ENCODE peak calls at places on chromosomes 4 and X, in six cellular contexts. V, E, R, W, L and Z are unnamed samples.

GRCh38 chr4:165331823-165332222 is 4.4 kb downstream of the MSMO1 start:
- DNase-seq in R (no peak), L (no peak), V (no peak), W (no peak), E (no peak), Z (no peak)

GRCh38 chrX:102765794-102766193 is 45.3 kb downstream of the GPRASP3 start:
- DNase-seq in R (peak; percentile 80), V (no peak), L (peak; percentile 7), W (no peak), E (no peak), Z (no peak)

GRCh38 chr4:53015681-53016080 is 153.6 kb downstream of the RASL11B start:
- DNase-seq in V (peak; percentile 37), R (peak; percentile 74), L (peak; percentile 90), W (no peak), E (peak; percentile 58), Z (no peak)

GRCh38 chr4:137545461-137545861 is 13.2 kb upstream of the PCDH18 start:
- DNase-seq in W (no peak), L (peak; percentile 94), V (no peak), E (no peak), R (peak; percentile 97), Z (no peak)

GRCh38 chrX:24204958-24205357 is 55.4 kb downstream of the ZFX start:
- DNase-seq in L (no peak), V (peak; percentile 9), R (no peak), E (no peak), W (no peak), Z (no peak)

GRCh38 chr4:1251773-1252066 is 2.8 kb upstream of the CTBP1 start:
- DNase-seq in R (no peak), L (no peak), W (no peak), V (no peak), E (no peak), Z (no peak)

GRCh38 chr4:124753941-124754581 is 41.5 kb upstream of the ANKRD50 start:
- DNase-seq in E (no peak), V (no peak), W (no peak), R (no peak), L (no peak), Z (no peak)

GRCh38 chr4:22045051-22045450 is 96.5 kb upstream of the KCNIP4 start:
- DNase-seq in V (no peak), W (no peak), E (no peak), R (no peak), L (no peak), Z (no peak)

GRCh38 chr4:54872246-54872645 is 214.5 kb downstream of the KIT start:
- DNase-seq in E (no peak), V (no peak), L (peak; percentile 3), W (no peak), R (peak; percentile 75), Z (no peak)

GRCh38 chr4:163493643-163494359 is 689 bp upstream of the TMA16 start:
- DNase-seq in R (no peak), E (no peak), L (no peak), W (no peak), V (peak; percentile 61), Z (peak; percentile 52)

GRCh38 chrX:265502-265901 is 15.7 kb upstream of the PLCXD1 start:
- DNase-seq in W (no peak), R (no peak), L (no peak), E (no peak), V (no peak), Z (no peak)

GRCh38 chr4:133866328-133866699 is 335.3 kb downstream of the PABPC4L start:
- DNase-seq in W (no peak), E (no peak), V (no peak), L (peak; percentile 43), R (no peak), Z (no peak)

GRCh38 chrX:56766554-56767412 is 37.7 kb downstream of the NBDY start:
- DNase-seq in V (peak; percentile 42), L (peak; percentile 48), R (peak; percentile 57), E (no peak), W (no peak), Z (peak; percentile 10)

GRCh38 chr4:26120098-26120795 is 200.6 kb upstream of the RBPJ start:
- DNase-seq in E (no peak), L (peak; percentile 47), W (no peak), R (peak; percentile 22), V (no peak), Z (no peak)

GRCh38 chr4:6878451-6879059 is 31.1 kb upstream of the TBC1D14 start:
- DNase-seq in W (no peak), L (no peak), R (no peak), V (no peak), E (no peak), Z (no peak)

GRCh38 chr4:118772149-118773081 is 63.5 kb downstream of the SEC24D start:
- DNase-seq in E (no peak), V (peak; percentile 45), W (no peak), L (peak; percentile 84), R (peak; percentile 62), Z (peak; percentile 33)

GRCh38 chr4:54840992-54841768 is 183.4 kb downstream of the KIT start:
- DNase-seq in R (peak; percentile 70), L (peak; percentile 26), E (no peak), W (no peak), V (peak; percentile 3), Z (no peak)

GRCh38 chrX:153643431-153644351 is 3.3 kb upstream of the DUSP9 start:
- DNase-seq in E (peak; percentile 32), W (no peak), L (no peak), V (peak; percentile 45), R (no peak), Z (peak; percentile 66)
- TF ChIP-seq CTCF in E (no peak), W (no peak), L (no peak), V (peak; percentile 17), R (no peak), Z (no peak)

DNA sequence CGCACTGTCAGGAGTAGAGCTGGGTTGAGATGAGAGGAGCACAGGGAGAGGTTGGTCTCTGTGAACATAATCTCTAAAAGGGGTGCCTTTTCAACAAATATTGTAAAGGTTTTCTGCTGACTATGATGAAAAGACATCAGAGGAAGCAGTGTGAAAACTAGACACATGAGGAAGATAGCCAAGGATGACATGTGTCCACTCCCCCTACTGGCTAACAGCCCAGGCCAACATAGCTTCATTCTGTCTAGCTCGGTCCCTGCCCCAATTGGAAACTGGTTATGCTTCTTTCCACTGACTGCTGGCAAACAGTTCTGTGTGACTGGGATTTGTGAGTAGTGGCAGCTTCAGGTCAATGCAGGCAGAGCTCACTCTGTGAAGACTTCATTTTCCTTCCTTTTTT is 115.4 kb upstream of the ESX1 start:
- DNase-seq in E (no peak), L (peak; percentile 37), R (peak; percentile 0), V (no peak), W (no peak), Z (no peak)
- TF ChIP-seq CTCF in E (no peak), L (peak; percentile 35), R (no peak), V (no peak), W (no peak), Z (no peak)

DNA sequence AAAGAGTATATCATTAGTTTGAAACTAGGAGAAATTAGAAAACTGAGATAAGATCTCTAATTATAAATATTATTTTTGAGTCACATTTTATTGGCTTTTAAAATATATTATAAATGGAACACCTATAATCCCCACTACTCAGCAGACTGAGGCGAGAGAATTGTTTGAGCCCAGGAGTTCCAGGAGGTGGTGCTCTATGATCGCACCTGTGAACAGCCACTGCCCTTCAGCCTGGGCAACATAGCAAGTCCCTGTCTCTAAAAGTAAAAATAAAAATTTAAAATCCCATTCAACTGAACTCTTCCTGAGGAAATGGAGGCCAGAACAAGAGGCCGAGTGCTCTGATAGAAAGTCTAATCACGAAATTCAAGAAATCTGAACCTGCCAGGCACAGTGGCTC is 6.3 kb upstream of the C4orf36 start:
- DNase-seq in L (peak; percentile 62), E (no peak), W (no peak), V (no peak), R (no peak), Z (no peak)
- TF ChIP-seq CTCF in L (peak; percentile 55), E (no peak), W (no peak), V (no peak), R (no peak), Z (peak; percentile 26)

DNA sequence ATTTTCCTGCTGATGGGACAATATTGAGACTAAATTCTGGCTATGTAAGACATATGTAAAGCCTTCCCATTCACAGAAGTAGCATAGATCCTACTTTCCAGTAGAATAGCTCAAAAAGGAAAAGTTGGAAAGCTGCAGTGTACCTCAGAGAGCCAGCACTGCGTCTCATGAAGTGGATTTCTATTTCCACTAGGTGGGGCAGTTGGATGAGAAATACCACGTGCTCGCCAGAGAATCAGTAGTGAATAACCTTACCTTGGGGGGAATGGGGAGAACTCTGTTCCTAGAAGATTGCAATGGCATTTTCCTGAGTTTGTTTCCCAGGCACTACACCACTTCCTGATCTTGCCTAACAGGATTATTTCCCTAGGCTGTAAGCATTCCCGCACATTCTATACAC is 907.1 kb downstream of the FSTL5 start:
- DNase-seq in E (no peak), W (no peak), L (peak; percentile 41), V (no peak), R (no peak), Z (no peak)
- TF ChIP-seq CTCF in E (no peak), W (no peak), L (peak; percentile 61), V (no peak), R (peak; percentile 27), Z (peak; percentile 48)

DNA sequence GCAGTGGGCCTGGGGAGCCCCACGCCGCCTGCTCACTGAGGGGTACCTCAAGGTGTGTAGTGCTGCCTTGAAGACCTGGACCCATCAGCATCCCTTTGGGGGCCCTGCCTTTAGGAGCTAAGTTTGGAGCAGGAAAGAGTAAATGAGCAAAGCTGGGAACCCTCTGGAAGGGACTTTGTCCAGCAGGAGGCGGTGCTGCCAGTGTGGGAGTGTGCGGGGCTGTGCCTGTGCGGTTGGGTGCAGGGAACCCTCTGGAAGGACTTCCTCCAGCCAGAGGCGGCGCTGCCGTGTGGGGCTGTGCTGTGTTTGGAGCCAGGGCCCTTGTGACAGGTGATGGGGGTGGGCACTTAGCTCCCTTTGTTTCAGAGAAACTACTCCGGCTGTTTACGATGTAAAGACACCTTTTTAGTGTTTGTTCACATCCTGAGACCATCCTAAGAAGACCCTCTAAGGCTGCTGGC is 25.8 kb downstream of the RGS12 start:
- DNase-seq in L (no peak), V (no peak), W (no peak), R (no peak), E (no peak), Z (no peak)
- TF ChIP-seq CTCF in L (peak; percentile 21), V (no peak), W (no peak), R (no peak), E (no peak), Z (no peak)

DNA sequence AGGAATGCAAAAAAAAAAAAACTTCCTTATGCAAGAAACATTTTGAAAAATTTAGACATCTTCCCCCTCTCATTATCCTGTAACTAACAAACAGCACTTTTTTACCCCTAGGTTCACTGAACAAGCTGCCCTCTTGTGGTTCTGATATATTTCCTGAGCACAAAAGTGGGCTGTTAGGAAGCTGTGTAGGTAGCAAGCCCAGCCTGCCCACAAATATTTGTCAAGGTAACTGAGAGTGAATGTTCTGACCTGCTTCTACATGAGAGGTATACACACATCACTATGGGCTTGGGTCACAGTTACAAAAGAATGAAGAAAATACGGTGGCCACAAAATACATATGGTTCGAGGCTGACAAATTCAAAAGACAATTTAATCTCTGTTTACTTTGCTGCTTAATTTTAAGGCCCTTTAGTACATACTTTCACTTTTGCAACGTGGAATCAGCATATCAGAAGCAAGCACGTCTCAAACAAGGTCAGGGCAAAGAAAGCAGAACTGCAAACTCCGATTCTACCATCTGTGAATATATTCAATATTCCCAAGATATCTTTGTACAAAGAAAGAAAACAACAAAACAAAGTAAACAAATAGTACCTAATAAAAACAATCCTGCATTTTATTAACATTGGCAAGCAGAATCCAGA is 78.6 kb downstream of the RBM47 start:
- DNase-seq in E (no peak), V (peak; percentile 66), W (peak; percentile 4), R (peak; percentile 42), L (peak; percentile 72), Z (peak; percentile 62)
- TF ChIP-seq CTCF in E (no peak), V (peak; percentile 59), W (peak; percentile 33), R (peak; percentile 53), L (peak; percentile 59), Z (peak; percentile 34)

GRCh38 chrX:149504226-149504914 is 736 bp downstream of the IDS start:
- DNase-seq in W (peak; percentile 39), V (peak; percentile 74), E (no peak), L (no peak), R (peak; percentile 12), Z (peak; percentile 59)
- TF ChIP-seq CTCF in W (peak; percentile 33), V (peak; percentile 40), E (no peak), L (peak; percentile 41), R (peak; percentile 33), Z (peak; percentile 61)